ENCODE peak calls at places on chromosomes 7 and 10, in four cellular contexts. I, P, O and A are unnamed samples.

GRCh38 chr10:22150842-22151241 is 67.0 kb downstream of the EBLN1 start:
- DNase-seq in I (no peak), P (no peak), O (no peak), A (no peak)

GRCh38 chr10:44180321-44181154 is 204.4 kb downstream of the CXCL12 start:
- DNase-seq in I (no peak), P (peak; percentile 95), O (no peak), A (no peak)

GRCh38 chr10:97154789-97155188 is 31.0 kb downstream of the SLIT1 start:
- DNase-seq in I (no peak), P (no peak), O (no peak), A (no peak)

GRCh38 chr10:132658546-132659205 is 121.1 kb downstream of the INPP5A start:
- DNase-seq in I (no peak), P (no peak), O (no peak), A (no peak)

GRCh38 chr7:47581442-47581820 is 480 bp downstream of the TNS3 start:
- DNase-seq in I (peak; percentile 63), P (no peak), O (no peak), A (peak; percentile 43)

GRCh38 chr10:96093948-96094347 is 36.1 kb upstream of the ZNF518A start:
- DNase-seq in I (no peak), P (no peak), O (no peak), A (no peak)

GRCh38 chr7:149067869-149068268 is 22.6 kb downstream of the ZNF786 start:
- DNase-seq in I (no peak), P (no peak), O (no peak), A (no peak)

GRCh38 chr10:3074145-3074665 is 6.9 kb downstream of the PFKP start:
- DNase-seq in I (no peak), P (peak; percentile 47), O (no peak), A (no peak)

GRCh38 chr10:3805791-3806381 is 20.9 kb upstream of the KLF6 start:
- DNase-seq in I (peak; percentile 61), P (peak; percentile 77), O (peak; percentile 69), A (no peak)

GRCh38 chr7:98418636-98419315 is 17.9 kb upstream of the BAIAP2L1 start:
- DNase-seq in I (peak; percentile 78), P (peak; percentile 98), O (no peak), A (no peak)

GRCh38 chr7:71131753-71132520 is at the start of gene GALNT17:
- DNase-seq in I (no peak), P (no peak), O (no peak), A (peak; percentile 56)

GRCh38 chr10:73848821-73849489 is 25.4 kb downstream of the CAMK2G start:
- DNase-seq in I (peak; percentile 90), P (peak; percentile 78), O (peak; percentile 80), A (peak; percentile 91)

GRCh38 chr7:28151965-28152364 is 28.6 kb downstream of the JAZF1 start:
- DNase-seq in I (no peak), P (peak; percentile 76), O (no peak), A (no peak)

GRCh38 chr10:72059843-72060822 is 28.2 kb downstream of the SPOCK2 start:
- DNase-seq in I (no peak), P (no peak), O (no peak), A (no peak)

GRCh38 chr7:142347091-142347490 is 89.2 kb upstream of the PRSS58 start:
- DNase-seq in I (no peak), P (no peak), O (no peak), A (no peak)

GRCh38 chr7:127974611-127975010 is 56.6 kb downstream of the LRRC4 start:
- DNase-seq in I (no peak), P (no peak), O (no peak), A (no peak)

GRCh38 chr7:143477501-143478150 is at the start of gene TAS2R41:
- DNase-seq in I (peak; percentile 44), P (no peak), O (no peak), A (no peak)

GRCh38 chr10:78581133-78581694 is 487.6 kb upstream of the ZMIZ1 start:
- DNase-seq in I (no peak), P (no peak), O (no peak), A (no peak)

GRCh38 chr7:45918556-45918955 is 2.5 kb downstream of the IGFBP3 start:
- DNase-seq in I (no peak), P (no peak), O (no peak), A (no peak)

GRCh38 chr7:157125376-157126223 is 13.1 kb upstream of the UBE3C start:
- DNase-seq in I (no peak), P (no peak), O (no peak), A (no peak)

GRCh38 chr10:124565565-124566221 is 104.1 kb downstream of the LHPP start:
- DNase-seq in I (no peak), P (no peak), O (peak; percentile 87), A (peak; percentile 79)

GRCh38 chr7:64877714-64878610 is 25.1 kb upstream of the ZNF273 start:
- DNase-seq in I (no peak), P (no peak), O (peak; percentile 12), A (no peak)

GRCh38 chr7:100887186-100887954 is 2.1 kb downstream of the UFSP1 start:
- DNase-seq in I (peak; percentile 77), P (no peak), O (no peak), A (no peak)

GRCh38 chr10:118694848-118695247 is 59.9 kb downstream of the CACUL1 start:
- DNase-seq in I (no peak), P (peak; percentile 86), O (no peak), A (no peak)

GRCh38 chr7:134327896-134328295 is 11.2 kb upstream of the SLC35B4 start:
- DNase-seq in I (peak; percentile 45), P (peak; percentile 56), O (peak; percentile 79), A (peak; percentile 70)

GRCh38 chr7:74371381-74372059 is 82.2 kb upstream of the GTF2IRD1 start:
- DNase-seq in I (peak; percentile 66), P (no peak), O (peak; percentile 81), A (no peak)

GRCh38 chr7:74373536-74373935 is 80.2 kb upstream of the GTF2IRD1 start:
- DNase-seq in I (no peak), P (no peak), O (no peak), A (no peak)

GRCh38 chr7:74375726-74376220 is 77.9 kb upstream of the GTF2IRD1 start:
- DNase-seq in I (no peak), P (no peak), O (no peak), A (no peak)

GRCh38 chr7:74372511-74373111 is 81.1 kb upstream of the GTF2IRD1 start:
- DNase-seq in I (peak; percentile 33), P (no peak), O (no peak), A (peak; percentile 46)

DNA sequence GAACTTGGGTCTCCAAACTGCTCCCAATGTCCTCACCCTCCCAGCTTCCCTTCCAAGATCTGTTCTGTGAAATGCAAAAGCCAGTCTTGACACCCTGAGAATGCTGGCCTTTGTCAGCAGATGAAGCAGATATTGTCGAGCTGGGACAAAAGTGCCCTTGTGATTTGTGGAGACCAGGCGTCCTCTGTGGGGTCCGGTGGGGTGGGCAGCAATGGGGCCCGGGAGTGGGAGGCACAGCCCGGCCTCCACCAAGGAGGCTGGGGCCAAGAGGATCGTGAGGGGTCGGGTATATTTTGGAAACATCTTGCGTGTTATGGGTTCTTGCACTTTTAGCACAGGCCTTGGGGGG is 81.7 kb upstream of the GTF2IRD1 start:
- DNase-seq in I (no peak), P (no peak), O (no peak), A (no peak)
- H3K27ac ChIP-seq in I (peak overlapping the region; percentile 69), P (no peak overlapping the region), O (no peak overlapping the region), A (no peak overlapping the region)

DNA sequence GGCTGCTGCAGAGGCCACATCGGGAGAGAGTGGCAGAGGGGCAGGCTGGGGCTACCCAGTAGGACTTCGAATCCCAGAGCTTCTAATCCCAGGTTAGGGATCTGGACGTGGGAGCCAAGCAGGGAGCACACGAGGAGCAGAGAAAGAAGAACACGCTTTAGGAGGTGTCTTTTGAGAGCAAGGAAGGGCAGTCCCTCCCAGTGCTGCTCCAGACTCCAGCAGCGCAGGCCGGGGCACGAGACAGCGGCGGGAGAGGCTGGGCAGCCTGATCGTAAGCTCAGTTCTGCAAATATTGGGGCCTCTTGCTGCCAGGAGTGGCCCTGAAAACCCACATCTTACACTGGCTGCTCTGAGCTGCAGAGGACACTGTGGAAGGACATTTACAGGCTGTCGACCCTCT is 75.9 kb downstream of the HIPK2 start:
- DNase-seq in I (peak; percentile 6), P (no peak), O (no peak), A (no peak)
- H3K4me1 ChIP-seq in I (peaks cover 24% of the 10 kb centered on the region), P (peaks cover 27% of the 10 kb centered on the region), O (no peaks in the 10 kb centered on the region), A (peaks cover 8% of the 10 kb centered on the region)

GRCh38 chr10:32940321-32941264 is 17.4 kb downstream of the ITGB1 start:
- DNase-seq in I (no peak), P (no peak), O (no peak), A (no peak)
- H3K27ac ChIP-seq in I (peak overlapping the region; percentile 79), P (peak overlapping the region; percentile 41), O (no peak overlapping the region), A (no peak overlapping the region)

GRCh38 chr10:101218423-101219136 is 10.7 kb downstream of the LBX1 start:
- DNase-seq in I (no peak), P (no peak), O (no peak), A (no peak)

GRCh38 chr10:101217450-101218281 is 11.6 kb downstream of the LBX1 start:
- DNase-seq in I (peak; percentile 36), P (peak; percentile 36), O (peak; percentile 88), A (peak; percentile 80)

GRCh38 chr10:101216207-101216607 is 13.1 kb downstream of the LBX1 start:
- DNase-seq in I (no peak), P (no peak), O (no peak), A (no peak)

GRCh38 chr10:101215397-101216206 is 13.7 kb downstream of the LBX1 start:
- DNase-seq in I (no peak), P (no peak), O (no peak), A (no peak)

GRCh38 chr10:101216631-101217425 is 12.4 kb downstream of the LBX1 start:
- DNase-seq in I (no peak), P (no peak), O (no peak), A (no peak)
- H3K4me1 ChIP-seq in I (peaks cover 48% of the 10 kb centered on the region), P (no peaks in the 10 kb centered on the region), O (no peaks in the 10 kb centered on the region), A (peaks cover 16% of the 10 kb centered on the region)

DNA sequence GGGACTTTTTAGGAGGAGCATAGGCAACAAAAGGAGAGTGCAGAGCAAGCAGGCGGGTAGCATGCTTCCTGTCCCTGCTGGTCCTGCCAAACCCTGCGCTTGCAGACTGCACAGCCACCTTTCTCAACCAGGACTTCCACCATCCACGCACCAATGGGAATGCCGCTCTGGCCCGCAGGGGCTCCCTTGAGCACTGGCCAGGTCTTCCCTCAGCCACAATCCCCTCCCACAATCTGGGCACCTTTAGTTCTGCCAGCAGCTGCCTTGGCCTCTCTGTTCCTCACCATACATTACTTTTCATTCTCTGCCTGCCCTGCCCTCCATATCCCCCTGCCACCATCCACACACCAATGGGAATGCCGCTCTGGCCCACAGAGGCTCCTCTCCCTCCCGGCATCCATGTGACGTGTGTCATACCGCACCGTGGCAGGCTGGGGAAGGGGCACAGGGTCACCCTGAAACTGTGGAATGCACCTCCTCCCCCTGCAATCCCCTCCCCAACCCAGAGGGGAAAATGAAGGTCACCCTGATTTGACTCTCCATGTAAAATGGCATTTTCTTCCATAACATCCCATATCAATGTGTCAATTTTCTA is 97.3 kb upstream of the MACROH2A2 start:
- DNase-seq in I (no peak), P (no peak), O (peak; percentile 50), A (no peak)
- H3K27ac ChIP-seq in I (no peak overlapping the region), P (no peak overlapping the region), O (no peak overlapping the region), A (no peak overlapping the region)